ENCODE peak calls at places on chromosome 16, in seven cellular contexts. T is NCI-H146; B is glomerular endothelial cell; Q is endothelial cell of umbilical vein; G is stimulated activated CD8-positive, alpha-beta memory T cell treated with anti-CD3 and anti-CD28 coated beads, Interleukin-4, amount 100 ng/mL, for 1 hour; E is HFFc6; A is activated T-cell treated with anti-CD3 and anti-CD28 coated beads, Interleukin-2, amount 50 U/mL, for 4 hours. L is an unnamed sample.

GRCh38 chr16:27408012-27408601 is 6.1 kb downstream of the IL21R start:
- DNase-seq in T (no peak), B (no peak), Q (peak; percentile 39), G (no peak), E (peak; percentile 66), A (peak; percentile 51), L (no peak)

GRCh38 chr16:70250748-70251650 is 741 bp downstream of the EXOSC6 start:
- DNase-seq in T (peak; percentile 42), B (no peak), Q (peak; percentile 72), G (no peak), E (peak; percentile 28), A (no peak), L (no peak)

GRCh38 chr16:86566966-86567700 is 504 bp downstream of the FOXC2 start:
- DNase-seq in T (no peak), B (no peak), Q (peak; percentile 68), G (no peak), E (no peak), A (no peak), L (peak; percentile 74)

GRCh38 chr16:84041421-84041820 is 1.2 kb downstream of the SLC38A8 start:
- DNase-seq in T (no peak), B (no peak), Q (no peak), G (no peak), E (no peak), A (no peak), L (no peak)

GRCh38 chr16:57801856-57802634 is at the start of gene KIFC3:
- DNase-seq in T (peak; percentile 51), B (no peak), Q (peak; percentile 78), G (peak; percentile 63), E (peak; percentile 62), A (peak; percentile 71), L (peak; percentile 95)

GRCh38 chr16:192686-193085 is 12.4 kb downstream of the HBQ1 start:
- DNase-seq in T (no peak), B (no peak), Q (no peak), G (no peak), E (no peak), A (no peak), L (no peak)

GRCh38 chr16:31452631-31453106 is 6.6 kb upstream of the ARMC5 start:
- DNase-seq in T (no peak), B (no peak), Q (peak; percentile 25), G (no peak), E (peak; percentile 94), A (no peak), L (no peak)

GRCh38 chr16:90005956-90006663 is 13.1 kb downstream of the DBNDD1 start:
- DNase-seq in T (no peak), B (no peak), Q (no peak), G (no peak), E (no peak), A (no peak), L (no peak)

GRCh38 chr16:69131749-69132423 is 502 bp downstream of the CHTF8 start:
- DNase-seq in T (peak; percentile 76), B (no peak), Q (peak; percentile 72), G (peak; percentile 38), E (peak; percentile 62), A (peak; percentile 72), L (peak; percentile 87)

GRCh38 chr16:87065781-87066694 is 251.2 kb downstream of the C16orf95 start:
- DNase-seq in T (no peak), B (no peak), Q (peak; percentile 66), G (no peak), E (no peak), A (no peak), L (no peak)

GRCh38 chr16:88945473-88945872 is 31.5 kb downstream of the CBFA2T3 start:
- DNase-seq in T (no peak), B (no peak), Q (no peak), G (no peak), E (no peak), A (no peak), L (no peak)

GRCh38 chr16:10840703-10841102 is 22.1 kb upstream of the TVP23A start:
- DNase-seq in T (no peak), B (no peak), Q (no peak), G (no peak), E (no peak), A (no peak), L (no peak)

GRCh38 chr16:72901012-72901411 is 146.9 kb downstream of the ZFHX3 start:
- DNase-seq in T (no peak), B (no peak), Q (no peak), G (no peak), E (no peak), A (no peak), L (no peak)

GRCh38 chr16:71895679-71896385 is 501 bp downstream of the IST1 start:
- DNase-seq in T (peak; percentile 63), B (no peak), Q (no peak), G (no peak), E (peak; percentile 26), A (peak; percentile 17), L (no peak)

GRCh38 chr16:85679870-85680269 is 8.9 kb downstream of the GINS2 start:
- DNase-seq in T (no peak), B (no peak), Q (no peak), G (no peak), E (no peak), A (no peak), L (no peak)

GRCh38 chr16:68980695-68981315 is 124.6 kb upstream of the HAS3 start:
- DNase-seq in T (no peak), B (no peak), Q (peak; percentile 51), G (no peak), E (no peak), A (no peak), L (no peak)

GRCh38 chr16:29812754-29813643 is 1.0 kb downstream of the PRRT2 start:
- DNase-seq in T (no peak), B (no peak), Q (no peak), G (no peak), E (no peak), A (no peak), L (no peak)

GRCh38 chr16:56332464-56333079 is 92.8 kb downstream of the AMFR start:
- DNase-seq in T (peak; percentile 21), B (no peak), Q (peak; percentile 35), G (no peak), E (peak; percentile 75), A (no peak), L (no peak)

GRCh38 chr16:915546-915945 is 55.2 kb downstream of the LMF1 start:
- DNase-seq in T (no peak), B (no peak), Q (no peak), G (no peak), E (no peak), A (no peak), L (no peak)